ENCODE peak calls at places on chromosome 22, in four cellular contexts. One of them, this sample, is unnamed.

GRCh38 chr22:38353701-38354100 is 36.5 kb upstream of the CSNK1E start:
- DNase-seq in heart right ventricle: no peak
- DNase-seq in neural crest cell: no peak
- DNase-seq in stimulated activated CD8-positive, alpha-beta memory T cell treated with anti-CD3 and anti-CD28 coated beads, Interleukin-7, amount 100 ng/mL, for 1 hour: no peak
- DNase-seq in this sample: no peak

GRCh38 chr22:32558681-32559355 is 84.2 kb downstream of the FBXO7 start:
- DNase-seq in heart right ventricle: no peak
- DNase-seq in neural crest cell: no peak
- DNase-seq in stimulated activated CD8-positive, alpha-beta memory T cell treated with anti-CD3 and anti-CD28 coated beads, Interleukin-7, amount 100 ng/mL, for 1 hour: no peak
- DNase-seq in this sample: peak; percentile 59

GRCh38 chr22:45531944-45532631 is 29.4 kb downstream of the FBLN1 start:
- DNase-seq in stimulated activated CD8-positive, alpha-beta memory T cell treated with anti-CD3 and anti-CD28 coated beads, Interleukin-7, amount 100 ng/mL, for 1 hour: no peak
- DNase-seq in neural crest cell: no peak
- DNase-seq in heart right ventricle: no peak
- DNase-seq in this sample: no peak

GRCh38 chr22:29762263-29762662 is 4.5 kb downstream of the ZMAT5 start:
- DNase-seq in heart right ventricle: no peak
- DNase-seq in neural crest cell: no peak
- DNase-seq in stimulated activated CD8-positive, alpha-beta memory T cell treated with anti-CD3 and anti-CD28 coated beads, Interleukin-7, amount 100 ng/mL, for 1 hour: no peak
- DNase-seq in this sample: no peak

GRCh38 chr22:33922268-33922667 is 2.0 kb upstream of the LARGE1 start:
- DNase-seq in stimulated activated CD8-positive, alpha-beta memory T cell treated with anti-CD3 and anti-CD28 coated beads, Interleukin-7, amount 100 ng/mL, for 1 hour: no peak
- DNase-seq in heart right ventricle: peak; percentile 21
- DNase-seq in neural crest cell: peak; percentile 53
- DNase-seq in this sample: peak; percentile 25

GRCh38 chr22:24209016-24209415 is 27.7 kb downstream of the SUSD2 start:
- DNase-seq in stimulated activated CD8-positive, alpha-beta memory T cell treated with anti-CD3 and anti-CD28 coated beads, Interleukin-7, amount 100 ng/mL, for 1 hour: no peak
- DNase-seq in neural crest cell: no peak
- DNase-seq in heart right ventricle: no peak
- DNase-seq in this sample: no peak

GRCh38 chr22:29641781-29642355 is 38.4 kb downstream of the NF2 start:
- DNase-seq in neural crest cell: no peak
- DNase-seq in stimulated activated CD8-positive, alpha-beta memory T cell treated with anti-CD3 and anti-CD28 coated beads, Interleukin-7, amount 100 ng/mL, for 1 hour: no peak
- DNase-seq in heart right ventricle: no peak
- DNase-seq in this sample: no peak

GRCh38 chr22:39471421-39472141 is 14.8 kb downstream of the MGAT3 start:
- DNase-seq in neural crest cell: no peak
- DNase-seq in heart right ventricle: peak; percentile 63
- DNase-seq in stimulated activated CD8-positive, alpha-beta memory T cell treated with anti-CD3 and anti-CD28 coated beads, Interleukin-7, amount 100 ng/mL, for 1 hour: no peak
- DNase-seq in this sample: no peak

GRCh38 chr22:34976474-34976873 is 89.5 kb upstream of the ISX start:
- DNase-seq in stimulated activated CD8-positive, alpha-beta memory T cell treated with anti-CD3 and anti-CD28 coated beads, Interleukin-7, amount 100 ng/mL, for 1 hour: no peak
- DNase-seq in neural crest cell: no peak
- DNase-seq in heart right ventricle: no peak
- DNase-seq in this sample: no peak

GRCh38 chr22:49733631-49734030 is 94.0 kb downstream of the BRD1 start:
- DNase-seq in heart right ventricle: no peak
- DNase-seq in neural crest cell: no peak
- DNase-seq in stimulated activated CD8-positive, alpha-beta memory T cell treated with anti-CD3 and anti-CD28 coated beads, Interleukin-7, amount 100 ng/mL, for 1 hour: no peak
- DNase-seq in this sample: no peak

GRCh38 chr22:19958083-19959042 is 16.7 kb upstream of the TXNRD2 start:
- DNase-seq in neural crest cell: no peak
- DNase-seq in heart right ventricle: no peak
- DNase-seq in stimulated activated CD8-positive, alpha-beta memory T cell treated with anti-CD3 and anti-CD28 coated beads, Interleukin-7, amount 100 ng/mL, for 1 hour: no peak
- DNase-seq in this sample: peak; percentile 18